ENCODE peak calls at places on chromosomes 13 and 19, in five cellular contexts. D is Caco-2, X is ascending aorta, M is SJSA1, N is heart left ventricle. U is an unnamed sample. For H3K27me3, the result is how much of the 10 kb centered on the place peaks cover.

GRCh38 chr19:1070931-1071791 is 4.2 kb downstream of the ARHGAP45 start:
- DNase-seq in N (no peak), M (no peak), D (no peak), X (no peak), U (no peak)

GRCh38 chr19:2181618-2181997 is 17.9 kb downstream of the DOT1L start:
- DNase-seq in D (no peak), N (no peak), M (no peak), X (no peak), U (no peak)

GRCh38 chr13:73514208-73514607 is 455.4 kb downstream of the KLF5 start:
- DNase-seq in X (no peak), M (no peak), D (no peak), N (no peak), U (no peak)

GRCh38 chr19:38210458-38210987 is 13.5 kb downstream of the DPF1 start:
- DNase-seq in M (no peak), N (peak), D (no peak), X (no peak), U (no peak)

GRCh38 chr19:2462635-2463421 is 6.1 kb upstream of the LMNB2 start:
- DNase-seq in N (peak), X (peak), D (peak), M (peak), U (peak)

GRCh38 chr19:5041168-5042038 is 72.5 kb downstream of the KDM4B start:
- DNase-seq in N (no peak), X (no peak), D (no peak), M (no peak), U (no peak)

GRCh38 chr13:107367258-107367657 is 799.3 kb upstream of the ARGLU1 start:
- DNase-seq in X (no peak), M (no peak), D (no peak), N (no peak), U (no peak)

GRCh38 chr13:37791699-37792098 is 77.9 kb downstream of the TRPC4 start:
- DNase-seq in N (no peak), X (no peak), D (no peak), M (no peak), U (no peak)

GRCh38 chr19:29217591-29217990 is 4.6 kb upstream of the UQCRFS1 start:
- DNase-seq in M (no peak), N (no peak), D (no peak), X (no peak), U (no peak)

GRCh38 chr19:887072-887471 is 5.9 kb downstream of the MED16 start:
- DNase-seq in N (no peak), X (no peak), M (no peak), D (no peak), U (peak)

GRCh38 chr13:79679334-79679733 is 198.4 kb downstream of the NDFIP2 start:
- DNase-seq in N (peak), M (peak), D (peak), X (peak), U (peak)

GRCh38 chr19:36973844-36974195 is 57.7 kb downstream of the ZNF568 start:
- DNase-seq in X (no peak), M (no peak), D (no peak), N (no peak), U (no peak)

GRCh38 chr19:3506384-3507340 is 551 bp downstream of the FZR1 start:
- DNase-seq in D (peak), M (no peak), N (peak), X (peak), U (no peak)

GRCh38 chr13:69737129-69737935 is 370.3 kb upstream of the ATXN8OS start:
- DNase-seq in D (no peak), N (no peak), X (no peak), M (no peak), U (no peak)

GRCh38 chr13:110430391-110431338 is 123.6 kb downstream of the COL4A2 start:
- DNase-seq in N (no peak), D (no peak), X (no peak), M (no peak), U (no peak)

GRCh38 chr19:53422551-53422950 is 9.2 kb upstream of the ZNF761 start:
- DNase-seq in M (no peak), D (no peak), N (no peak), X (no peak), U (no peak)

GRCh38 chr19:3346677-3347353 is 19.6 kb upstream of the NFIC start:
- DNase-seq in M (no peak), N (peak), D (no peak), X (peak), U (no peak)

GRCh38 chr19:4650159-4650558 is 10.8 kb downstream of the TNFAIP8L1 start:
- DNase-seq in M (no peak), D (no peak), N (no peak), X (no peak), U (no peak)

GRCh38 chr19:40219721-40220276 is 1.6 kb upstream of the TTC9B start:
- DNase-seq in N (no peak), M (peak), D (no peak), X (no peak), U (no peak)

GRCh38 chr13:107124129-107124718 is 556.3 kb upstream of the ARGLU1 start:
- DNase-seq in X (no peak), D (peak), M (peak), N (no peak), U (peak)

GRCh38 chr19:33928458-33928950 is 131.8 kb downstream of the KCTD15 start:
- DNase-seq in X (no peak), D (no peak), M (no peak), N (no peak), U (no peak)

GRCh38 chr13:87042946-87043345 is 628.2 kb upstream of the SLITRK5 start:
- DNase-seq in D (no peak), M (no peak), X (no peak), N (no peak), U (no peak)

GRCh38 chr13:20340759-20341161 is 108.6 kb upstream of the GJB6 start:
- DNase-seq in X (no peak), D (no peak), N (no peak), M (no peak), U (no peak)

GRCh38 chr13:99313941-99314340 is 6.7 kb upstream of the GPR183 start:
- DNase-seq in M (no peak), D (no peak), N (no peak), X (no peak), U (no peak)
- H3K27me3 ChIP-seq in M (under half), D (under half), N (under half), X (under half), U (under half)

DNA sequence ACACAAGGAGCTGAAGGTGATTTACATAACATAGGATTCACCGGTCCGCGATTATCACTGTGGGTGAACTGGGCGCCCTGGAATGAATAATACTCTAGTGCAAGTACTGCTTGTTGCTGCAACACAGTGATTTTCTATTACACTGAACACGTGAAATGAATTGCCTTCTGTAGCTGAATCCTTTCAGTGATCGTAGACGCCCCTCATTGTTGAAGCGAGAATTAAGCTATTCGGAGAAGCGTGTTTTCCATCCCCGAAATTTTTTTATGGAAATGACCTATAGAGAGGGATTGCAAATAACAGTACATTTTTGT is 2.7 kb upstream of the MAB21L1 start:
- DNase-seq in X (no peak), D (no peak), N (no peak), M (no peak), U (no peak)
- H3K27me3 ChIP-seq in X (under half), D (under half), N (under half), M (under half), U (under half)

GRCh38 chr13:66519259-66519658 is 710.9 kb downstream of the PCDH9 start:
- DNase-seq in X (no peak), N (no peak), D (no peak), M (no peak), U (no peak)

GRCh38 chr13:66518068-66518467 is 712.1 kb downstream of the PCDH9 start:
- DNase-seq in X (no peak), N (no peak), M (no peak), D (no peak), U (no peak)

GRCh38 chr13:66520511-66521390 is 709.4 kb downstream of the PCDH9 start:
- DNase-seq in D (no peak), N (no peak), X (no peak), M (no peak), U (no peak)
- H3K27me3 ChIP-seq in D (under half), N (under half), X (under half), M (under half), U (under half)

GRCh38 chr13:93674337-93674755 is 447.7 kb downstream of the GPC6 start:
- DNase-seq in X (no peak), N (no peak), D (no peak), M (no peak), U (no peak)

GRCh38 chr13:93685900-93686299 is 459.3 kb downstream of the GPC6 start:
- DNase-seq in X (no peak), N (no peak), M (no peak), D (no peak), U (no peak)

GRCh38 chr13:93680329-93680728 is 453.7 kb downstream of the GPC6 start:
- DNase-seq in M (no peak), D (no peak), N (no peak), X (no peak), U (no peak)
- H3K27me3 ChIP-seq in M (under half), D (under half), N (under half), X (under half), U (under half)

DNA sequence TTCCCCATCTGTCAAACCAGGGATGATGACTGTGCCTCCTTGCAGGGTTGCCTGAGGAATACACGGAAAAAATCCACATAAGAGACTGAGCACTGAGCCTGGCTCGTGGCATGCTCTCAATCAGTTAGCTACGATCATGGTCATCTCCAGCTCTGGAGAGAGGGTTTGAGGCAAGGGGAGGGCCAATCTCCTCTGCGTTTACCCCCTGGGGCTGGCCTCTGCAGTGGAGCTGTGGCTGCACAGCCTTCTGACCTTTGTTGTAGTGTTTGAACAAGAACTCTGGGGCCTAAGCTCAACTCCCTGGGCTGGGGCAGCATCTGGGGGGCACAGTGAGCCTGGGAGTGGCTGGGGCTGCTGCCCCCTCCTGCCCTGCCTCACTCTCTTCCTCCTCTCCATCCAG is 5.9 kb downstream of the LRRC4B start:
- DNase-seq in N (no peak), D (no peak), X (no peak), M (no peak), U (no peak)
- H3K27me3 ChIP-seq in N (under half), D (under half), X (under half), M (half or more), U (under half)

GRCh38 chr19:6587998-6588507 is 2.9 kb downstream of the CD70 start:
- DNase-seq in N (no peak), D (no peak), X (no peak), M (no peak), U (no peak)

GRCh38 chr19:6586056-6586455 is 4.9 kb downstream of the CD70 start:
- DNase-seq in M (no peak), N (no peak), X (no peak), D (no peak), U (no peak)

GRCh38 chr19:6586726-6587092 is 4.2 kb downstream of the CD70 start:
- DNase-seq in X (no peak), M (no peak), N (no peak), D (no peak), U (no peak)

GRCh38 chr19:6588508-6589345 is 2.2 kb downstream of the CD70 start:
- DNase-seq in D (no peak), M (peak), X (no peak), N (no peak), U (no peak)

GRCh38 chr19:6587093-6587820 is 3.7 kb downstream of the CD70 start:
- DNase-seq in N (no peak), M (no peak), X (no peak), D (peak), U (no peak)
- H3K27me3 ChIP-seq in N (half or more), M (under half), X (under half), D (under half), U (under half)

DNA sequence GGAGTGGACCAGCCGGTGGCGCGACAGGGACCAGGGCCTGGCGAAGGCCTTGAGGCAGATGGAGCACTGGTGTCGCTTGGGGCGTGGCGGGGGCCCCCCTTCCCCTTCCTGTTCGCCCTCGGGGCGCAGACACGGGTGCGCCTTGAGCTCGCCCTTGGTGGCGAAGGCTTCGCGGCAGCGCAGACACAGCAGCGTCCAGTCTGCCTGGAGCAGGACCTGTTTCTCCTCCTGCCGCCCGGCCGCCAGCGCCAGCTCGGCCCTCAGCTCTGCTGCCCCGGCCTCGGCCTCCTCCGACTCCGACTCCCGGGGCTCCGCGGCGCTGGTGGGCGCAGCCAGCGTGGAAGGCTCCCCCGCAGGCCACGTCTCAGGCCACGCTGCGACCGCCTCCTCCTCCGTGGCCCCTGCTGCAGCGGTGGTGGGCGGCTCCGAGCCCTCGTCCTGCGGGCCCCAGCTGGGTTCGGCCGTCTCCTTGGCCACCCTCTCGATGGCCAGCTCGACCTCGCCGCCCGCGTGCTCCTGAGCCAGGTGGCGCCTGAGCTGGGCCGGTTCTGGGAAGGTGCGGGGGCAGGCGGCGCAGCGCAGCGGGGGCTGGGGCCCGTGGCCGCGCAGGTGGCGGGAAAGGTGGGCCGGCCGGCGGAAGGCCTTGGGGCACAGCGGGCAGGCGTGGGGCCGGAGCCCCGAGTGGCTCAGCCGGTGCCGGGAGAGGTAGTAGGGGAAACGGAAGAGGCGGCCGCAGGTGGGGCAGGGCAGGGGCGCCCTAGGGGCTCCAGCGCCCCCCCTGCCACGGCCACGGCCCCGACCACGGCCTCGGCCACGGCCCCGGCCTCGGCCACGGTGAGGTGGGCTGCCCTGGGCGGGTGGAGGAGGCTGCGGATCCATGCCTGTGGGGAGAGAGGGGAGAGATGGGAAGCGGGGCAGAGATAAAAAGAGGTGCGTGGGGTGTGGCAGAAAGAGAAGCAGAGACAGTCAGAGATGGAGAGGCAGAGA is 1.6 kb downstream of the ZNF579 start:
- DNase-seq in D (no peak), N (no peak), M (no peak), X (no peak), U (no peak)
- H3K27me3 ChIP-seq in D (under half), N (under half), M (under half), X (under half), U (under half)

DNA sequence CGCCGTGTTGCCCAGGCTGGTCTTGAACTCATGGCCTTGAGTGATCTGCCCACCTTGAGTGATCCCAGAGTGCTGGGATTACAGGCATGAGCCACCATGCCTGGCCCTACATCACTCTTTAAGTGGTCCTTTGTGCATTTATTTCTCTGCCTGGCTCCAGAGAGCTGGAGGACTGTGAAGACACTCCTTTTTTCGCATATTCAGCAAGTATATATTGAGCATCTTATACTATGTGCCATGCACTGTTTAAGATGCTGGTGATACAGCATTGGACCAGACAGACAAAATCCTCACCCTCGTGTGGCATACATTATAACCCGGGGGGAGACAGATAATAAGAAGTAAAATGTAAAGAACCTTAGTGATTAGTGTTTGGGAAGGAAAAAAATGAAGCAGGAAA is 66.8 kb upstream of the NPAS1 start:
- DNase-seq in D (no peak), N (no peak), M (no peak), X (no peak), U (no peak)
- H3K27me3 ChIP-seq in D (under half), N (under half), M (under half), X (under half), U (under half)

GRCh38 chr19:32773126-32773525 is 53.6 kb downstream of the TDRD12 start:
- DNase-seq in M (no peak), N (no peak), X (no peak), D (no peak), U (no peak)

GRCh38 chr19:32767951-32768679 is 48.5 kb downstream of the TDRD12 start:
- DNase-seq in X (no peak), N (no peak), D (no peak), M (no peak), U (no peak)

GRCh38 chr19:32771596-32771995 is 52.0 kb downstream of the TDRD12 start:
- DNase-seq in X (no peak), N (no peak), D (no peak), M (no peak), U (no peak)
- H3K27me3 ChIP-seq in X (under half), N (under half), D (under half), M (under half), U (under half)